ENCODE peak calls at places on chromosomes 12 and 14, in four cellular contexts. P, Z, Q and C are unnamed samples.

GRCh38 chr14:29709490-29709889 is 218.2 kb downstream of the PRKD1 start:
- DNase-seq in P (no peak), Z (no peak), Q (no peak), C (no peak)

GRCh38 chr14:81638656-81639055 is 105.0 kb upstream of the SEL1L start:
- DNase-seq in P (no peak), Z (no peak), Q (no peak), C (no peak)

GRCh38 chr12:3863756-3864155 is 9.4 kb downstream of the PARP11 start:
- DNase-seq in P (no peak), Z (no peak), Q (no peak), C (no peak)

GRCh38 chr12:113569841-113570240 is 98.2 kb upstream of the LHX5 start:
- DNase-seq in P (no peak), Z (no peak), Q (no peak), C (no peak)

GRCh38 chr14:85466678-85467077 is 63.3 kb upstream of the FLRT2 start:
- DNase-seq in P (no peak), Z (no peak), Q (no peak), C (no peak)

GRCh38 chr12:84874125-84874824 is 38.3 kb downstream of the SLC6A15 start:
- DNase-seq in P (peak), Z (peak), Q (peak), C (peak)

GRCh38 chr12:121634836-121635235 is 8.5 kb downstream of the ORAI1 start:
- DNase-seq in P (no peak), Z (no peak), Q (no peak), C (no peak)

GRCh38 chr12:108689314-108690190 is 41.8 kb downstream of the CORO1C start:
- DNase-seq in P (peak), Z (no peak), Q (peak), C (peak)

GRCh38 chr12:118541945-118542344 is 165.6 kb downstream of the SUDS3 start:
- DNase-seq in P (no peak), Z (peak), Q (no peak), C (no peak)